ENCODE peak calls at places on chromosomes 12 and 14, in six cellular contexts. C is endothelial cell of umbilical vein, F is HCT116, V is fibroblast of lung, Y is hepatocyte, G is H1. M is an unnamed sample.
A peak's percentile ranks its signal among the peaks of the same experiment; 100 is the strongest.

GRCh38 chr14:68842298-68842697 is 49.4 kb upstream of the ZFP36L1 start:
- DNase-seq in F (no peak), C (no peak), V (peak; percentile 47), Y (no peak), G (no peak), M (no peak)

GRCh38 chr12:62517887-62518286 is 51.3 kb downstream of the MON2 start:
- DNase-seq in F (no peak), G (no peak), Y (no peak), V (no peak), C (no peak), M (no peak)

GRCh38 chr14:79464468-79464867 is 746.8 kb downstream of the DIO2 start:
- DNase-seq in G (no peak), F (no peak), V (peak; percentile 54), Y (no peak), C (peak; percentile 6), M (no peak)

GRCh38 chr14:34222867-34223266 is 239.2 kb downstream of the SPTSSA start:
- DNase-seq in Y (no peak), V (no peak), C (no peak), F (no peak), G (no peak), M (no peak)

GRCh38 chr12:106764738-106765137 is 9.7 kb upstream of the RIC8B start:
- DNase-seq in C (no peak), V (no peak), Y (no peak), F (no peak), G (no peak), M (no peak)

GRCh38 chr14:100729982-100730381 is 3.3 kb downstream of the DLK1 start:
- DNase-seq in V (no peak), F (no peak), C (no peak), G (no peak), Y (no peak), M (no peak)

GRCh38 chr12:25550186-25550585 is 2.9 kb downstream of the LMNTD1 start:
- DNase-seq in F (no peak), Y (no peak), G (no peak), V (peak; percentile 79), C (no peak), M (no peak)

GRCh38 chr12:93325855-93326254 is 51.9 kb upstream of the NUDT4 start:
- DNase-seq in Y (peak; percentile 32), F (no peak), G (no peak), C (no peak), V (peak; percentile 98), M (no peak)

GRCh38 chr12:96501139-96501741 is 11.9 kb downstream of the CFAP54 start:
- DNase-seq in Y (peak; percentile 19), G (no peak), V (peak; percentile 77), F (peak; percentile 70), C (peak; percentile 94), M (peak; percentile 85)

GRCh38 chr12:127108360-127109215 is 1158.4 kb upstream of the TMEM132C start:
- DNase-seq in V (peak; percentile 48), G (no peak), F (peak; percentile 35), Y (peak; percentile 79), C (no peak), M (peak; percentile 44)

GRCh38 chr12:106144847-106145246 is 6.1 kb upstream of the NUAK1 start:
- DNase-seq in C (no peak), V (peak; percentile 58), G (no peak), F (no peak), Y (no peak), M (no peak)

GRCh38 chr12:43347026-43347425 is 205.0 kb downstream of the ADAMTS20 start:
- DNase-seq in G (no peak), Y (no peak), V (no peak), F (no peak), C (no peak), M (no peak)

GRCh38 chr12:49909826-49910225 is 6.1 kb upstream of the FAIM2 start:
- DNase-seq in Y (peak; percentile 39), C (peak; percentile 69), G (peak; percentile 23), V (peak; percentile 86), F (peak; percentile 48), M (no peak)

GRCh38 chr12:12379831-12380730 is 23.2 kb downstream of the BORCS5 start:
- DNase-seq in V (peak; percentile 56), Y (no peak), C (no peak), F (no peak), G (no peak), M (no peak)

GRCh38 chr14:91873476-91874265 is 6.3 kb upstream of the TC2N start:
- DNase-seq in F (no peak), Y (no peak), G (no peak), V (peak; percentile 46), C (no peak), M (no peak)

GRCh38 chr12:16593546-16593945 is 12.4 kb downstream of the LMO3 start:
- DNase-seq in Y (no peak), G (no peak), V (no peak), F (no peak), C (no peak), M (no peak)

GRCh38 chr14:72810201-72810600 is 83.7 kb downstream of the DPF3 start:
- DNase-seq in C (no peak), Y (no peak), V (no peak), F (no peak), G (no peak), M (no peak)

DNA sequence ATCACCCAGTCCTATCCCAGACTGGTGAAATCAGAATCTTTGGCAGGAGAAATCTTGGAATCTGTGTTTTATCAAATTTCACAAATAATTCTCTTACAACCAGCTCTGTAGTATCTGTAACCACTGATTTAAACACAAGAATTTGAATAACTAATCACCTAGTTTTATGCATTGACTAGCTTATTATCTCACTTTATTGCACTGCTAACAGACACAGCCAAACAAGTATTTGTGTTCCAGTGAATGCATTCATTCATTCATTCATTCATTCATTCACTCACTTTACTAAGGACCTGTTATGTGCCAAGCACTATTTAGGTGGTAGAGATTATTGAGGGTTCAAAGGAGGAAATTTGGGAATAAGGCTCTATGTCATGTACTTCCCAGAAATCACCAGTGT is 16.2 kb downstream of the LRRC74A start:
- DNase-seq in F (no peak), V (no peak), G (no peak), Y (no peak), C (no peak), M (no peak)
- TF ChIP-seq EZH2 in F (no peak), V (no peak), G (no peak), Y (no peak), C (no peak), M (no peak)

GRCh38 chr14:47674546-47675238 is 713 bp downstream of the MDGA2 start:
- DNase-seq in Y (peak; percentile 22), F (no peak), C (no peak), V (peak; percentile 6), G (no peak), M (no peak)
- TF ChIP-seq EZH2 in Y (peak; percentile 11), F (no peak), C (no peak), V (no peak), G (peak; percentile 72), M (no peak)

GRCh38 chr14:105528197-105528858 is 1.9 kb downstream of the TMEM121 start:
- DNase-seq in Y (peak; percentile 75), C (peak; percentile 61), F (no peak), V (peak; percentile 59), G (no peak), M (peak; percentile 63)
- TF ChIP-seq EZH2 in Y (no peak), C (no peak), F (no peak), V (no peak), G (no peak), M (no peak)

DNA sequence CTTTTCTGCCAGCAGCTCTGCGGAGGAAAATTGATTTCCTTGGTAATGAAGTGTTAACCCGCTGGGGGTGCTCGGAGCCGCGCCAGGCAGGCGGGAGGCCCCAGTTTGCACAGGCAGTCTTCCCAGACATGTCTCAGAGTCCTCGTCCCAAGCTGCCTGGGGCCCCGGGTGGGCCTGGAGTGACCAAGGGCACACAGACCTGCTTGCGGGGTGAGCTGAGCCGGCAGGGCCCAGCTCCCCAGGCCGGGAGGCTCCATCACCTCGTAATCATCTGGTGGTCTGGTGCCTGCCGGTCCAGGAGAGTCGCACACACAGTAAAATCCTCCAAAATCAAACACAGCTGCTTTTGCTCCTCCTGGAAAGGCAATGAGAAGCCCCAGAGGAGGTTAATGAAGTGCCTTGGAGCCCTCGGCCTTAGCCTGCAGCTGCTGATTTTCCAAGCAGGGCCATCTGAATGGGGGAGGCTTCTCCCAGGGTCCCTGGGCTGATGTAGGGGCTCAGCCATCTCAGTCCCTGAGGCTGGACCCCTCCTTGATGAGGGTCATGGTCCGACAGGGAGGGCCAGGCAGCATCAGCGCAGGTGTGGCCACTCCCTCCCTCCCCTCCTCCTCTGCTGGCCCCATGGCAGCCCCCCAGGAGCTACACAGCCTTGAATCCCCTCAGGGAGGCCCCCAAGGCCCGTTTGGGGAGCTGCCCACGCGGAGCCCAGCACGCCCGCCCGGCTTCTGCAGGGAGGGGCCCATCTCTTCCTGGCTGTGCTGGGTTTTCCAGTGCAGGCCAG is 39.4 kb upstream of the FBRSL1 start:
- DNase-seq in Y (no peak), V (no peak), F (no peak), C (no peak), G (no peak), M (no peak)
- TF ChIP-seq EZH2 in Y (no peak), V (peak; percentile 53), F (no peak), C (no peak), G (no peak), M (no peak)

GRCh38 chr12:56487448-56488040 is 417 bp downstream of the GLS2 start:
- DNase-seq in C (peak; percentile 6), V (peak; percentile 6), G (no peak), F (no peak), Y (peak; percentile 74), M (peak; percentile 25)
- TF ChIP-seq EZH2 in C (peak; percentile 89), V (peak; percentile 74), G (no peak), F (no peak), Y (no peak), M (no peak)

GRCh38 chr14:54172114-54172513 is 215.5 kb upstream of the BMP4 start:
- DNase-seq in F (no peak), C (no peak), G (no peak), V (no peak), Y (no peak), M (no peak)
- TF ChIP-seq EZH2 in F (no peak), C (no peak), G (no peak), V (no peak), Y (no peak), M (no peak)

GRCh38 chr14:36660736-36661505 is 739 bp upstream of the PAX9 start:
- DNase-seq in F (no peak), V (no peak), G (no peak), Y (no peak), C (no peak), M (no peak)

GRCh38 chr14:36659822-36660735 is 1.6 kb upstream of the PAX9 start:
- DNase-seq in F (no peak), C (no peak), V (no peak), G (no peak), Y (no peak), M (no peak)

GRCh38 chr14:36662258-36662542 is 540 bp downstream of the PAX9 start:
- DNase-seq in G (no peak), F (no peak), Y (no peak), C (no peak), V (no peak), M (no peak)

GRCh38 chr14:36662543-36663403 is 1.1 kb downstream of the PAX9 start:
- DNase-seq in V (no peak), C (no peak), Y (no peak), F (no peak), G (no peak), M (peak; percentile 41)

GRCh38 chr14:36661506-36662257 is at the start of gene PAX9:
- DNase-seq in G (peak; percentile 92), F (peak; percentile 81), Y (peak; percentile 91), C (peak; percentile 70), V (peak; percentile 67), M (peak; percentile 89)
- TF ChIP-seq EZH2 in G (no peak), F (no peak), Y (peak; percentile 42), C (no peak), V (no peak), M (no peak)